ENCODE peak calls at places on chromosome 20, in four cellular contexts. One of them, this sample, is unnamed.

GRCh38 chr20:9831032-9831431 is 7.8 kb downstream of the PAK5 start:
- DNase-seq in upper lobe of left lung: no peak
- DNase-seq in astrocyte of the hippocampus: no peak
- DNase-seq in T-helper 2 cell treated with Interferon-gamma antibody and Interleukin-4, amounts not matched to agents 5 μg/mL and 100 μg/mL, for 36 hours: no peak
- DNase-seq in this sample: no peak

GRCh38 chr20:46157625-46158024 is 39.5 kb downstream of the CD40 start:
- DNase-seq in astrocyte of the hippocampus: no peak
- DNase-seq in upper lobe of left lung: no peak
- DNase-seq in T-helper 2 cell treated with Interferon-gamma antibody and Interleukin-4, amounts not matched to agents 5 μg/mL and 100 μg/mL, for 36 hours: no peak
- DNase-seq in this sample: no peak

GRCh38 chr20:728022-728944 is 40.0 kb downstream of the SLC52A3 start:
- DNase-seq in astrocyte of the hippocampus: peak
- DNase-seq in T-helper 2 cell treated with Interferon-gamma antibody and Interleukin-4, amounts not matched to agents 5 μg/mL and 100 μg/mL, for 36 hours: peak
- DNase-seq in upper lobe of left lung: peak
- DNase-seq in this sample: peak

GRCh38 chr20:63153254-63154221 is 62.4 kb downstream of the YTHDF1 start:
- DNase-seq in T-helper 2 cell treated with Interferon-gamma antibody and Interleukin-4, amounts not matched to agents 5 μg/mL and 100 μg/mL, for 36 hours: no peak
- DNase-seq in upper lobe of left lung: no peak
- DNase-seq in astrocyte of the hippocampus: no peak
- DNase-seq in this sample: no peak

GRCh38 chr20:4064118-4064962 is 49.0 kb upstream of the RNF24 start:
- DNase-seq in T-helper 2 cell treated with Interferon-gamma antibody and Interleukin-4, amounts not matched to agents 5 μg/mL and 100 μg/mL, for 36 hours: no peak
- DNase-seq in upper lobe of left lung: peak
- DNase-seq in astrocyte of the hippocampus: peak
- DNase-seq in this sample: no peak

GRCh38 chr20:57179265-57179664 is 87.2 kb downstream of the BMP7 start:
- DNase-seq in upper lobe of left lung: no peak
- DNase-seq in T-helper 2 cell treated with Interferon-gamma antibody and Interleukin-4, amounts not matched to agents 5 μg/mL and 100 μg/mL, for 36 hours: no peak
- DNase-seq in astrocyte of the hippocampus: no peak
- DNase-seq in this sample: no peak

GRCh38 chr20:58891686-58892125 is 39.2 kb downstream of the GNAS start:
- DNase-seq in upper lobe of left lung: peak
- DNase-seq in T-helper 2 cell treated with Interferon-gamma antibody and Interleukin-4, amounts not matched to agents 5 μg/mL and 100 μg/mL, for 36 hours: peak
- DNase-seq in astrocyte of the hippocampus: no peak
- DNase-seq in this sample: peak

GRCh38 chr20:58073945-58074920 is 154.2 kb downstream of the ANKRD60 start:
- DNase-seq in upper lobe of left lung: peak
- DNase-seq in T-helper 2 cell treated with Interferon-gamma antibody and Interleukin-4, amounts not matched to agents 5 μg/mL and 100 μg/mL, for 36 hours: no peak
- DNase-seq in astrocyte of the hippocampus: peak
- DNase-seq in this sample: no peak

GRCh38 chr20:23607497-23608245 is 2.0 kb upstream of the CST9 start:
- DNase-seq in astrocyte of the hippocampus: no peak
- DNase-seq in upper lobe of left lung: no peak
- DNase-seq in T-helper 2 cell treated with Interferon-gamma antibody and Interleukin-4, amounts not matched to agents 5 μg/mL and 100 μg/mL, for 36 hours: no peak
- DNase-seq in this sample: no peak

GRCh38 chr20:63243604-63244247 is 8.0 kb downstream of the BIRC7 start:
- DNase-seq in T-helper 2 cell treated with Interferon-gamma antibody and Interleukin-4, amounts not matched to agents 5 μg/mL and 100 μg/mL, for 36 hours: no peak
- DNase-seq in astrocyte of the hippocampus: no peak
- DNase-seq in upper lobe of left lung: no peak
- DNase-seq in this sample: no peak

GRCh38 chr20:20552076-20552475 is 160.4 kb downstream of the RALGAPA2 start:
- DNase-seq in upper lobe of left lung: no peak
- DNase-seq in T-helper 2 cell treated with Interferon-gamma antibody and Interleukin-4, amounts not matched to agents 5 μg/mL and 100 μg/mL, for 36 hours: no peak
- DNase-seq in astrocyte of the hippocampus: no peak
- DNase-seq in this sample: no peak

GRCh38 chr20:57432874-57433491 is 41.8 kb downstream of the RBM38 start:
- DNase-seq in T-helper 2 cell treated with Interferon-gamma antibody and Interleukin-4, amounts not matched to agents 5 μg/mL and 100 μg/mL, for 36 hours: peak
- DNase-seq in astrocyte of the hippocampus: no peak
- DNase-seq in upper lobe of left lung: peak
- DNase-seq in this sample: peak

GRCh38 chr20:32674362-32674789 is 635 bp upstream of the C20orf203 start:
- DNase-seq in upper lobe of left lung: peak
- DNase-seq in T-helper 2 cell treated with Interferon-gamma antibody and Interleukin-4, amounts not matched to agents 5 μg/mL and 100 μg/mL, for 36 hours: peak
- DNase-seq in astrocyte of the hippocampus: peak
- DNase-seq in this sample: peak

GRCh38 chr20:45911486-45912343 is at the start of gene PLTP:
- DNase-seq in astrocyte of the hippocampus: peak
- DNase-seq in upper lobe of left lung: peak
- DNase-seq in T-helper 2 cell treated with Interferon-gamma antibody and Interleukin-4, amounts not matched to agents 5 μg/mL and 100 μg/mL, for 36 hours: no peak
- DNase-seq in this sample: peak

GRCh38 chr20:61123751-61124368 is 128.2 kb upstream of the CDH4 start:
- DNase-seq in upper lobe of left lung: no peak
- DNase-seq in astrocyte of the hippocampus: no peak
- DNase-seq in T-helper 2 cell treated with Interferon-gamma antibody and Interleukin-4, amounts not matched to agents 5 μg/mL and 100 μg/mL, for 36 hours: no peak
- DNase-seq in this sample: no peak

GRCh38 chr20:57049298-57049697 is 217.1 kb downstream of the BMP7 start:
- DNase-seq in astrocyte of the hippocampus: no peak
- DNase-seq in T-helper 2 cell treated with Interferon-gamma antibody and Interleukin-4, amounts not matched to agents 5 μg/mL and 100 μg/mL, for 36 hours: no peak
- DNase-seq in upper lobe of left lung: no peak
- DNase-seq in this sample: no peak

GRCh38 chr20:59153355-59153681 is 10.3 kb upstream of the ZNF831 start:
- DNase-seq in upper lobe of left lung: peak
- DNase-seq in astrocyte of the hippocampus: no peak
- DNase-seq in T-helper 2 cell treated with Interferon-gamma antibody and Interleukin-4, amounts not matched to agents 5 μg/mL and 100 μg/mL, for 36 hours: no peak
- DNase-seq in this sample: no peak

GRCh38 chr20:1465470-1466210 is 1.0 kb downstream of the NSFL1C start:
- DNase-seq in astrocyte of the hippocampus: peak
- DNase-seq in T-helper 2 cell treated with Interferon-gamma antibody and Interleukin-4, amounts not matched to agents 5 μg/mL and 100 μg/mL, for 36 hours: no peak
- DNase-seq in upper lobe of left lung: no peak
- DNase-seq in this sample: no peak

GRCh38 chr20:54692168-54692887 is 216.9 kb downstream of the DOK5 start:
- DNase-seq in astrocyte of the hippocampus: peak
- DNase-seq in T-helper 2 cell treated with Interferon-gamma antibody and Interleukin-4, amounts not matched to agents 5 μg/mL and 100 μg/mL, for 36 hours: no peak
- DNase-seq in upper lobe of left lung: no peak
- DNase-seq in this sample: no peak

GRCh38 chr20:50136822-50137599 is 16.5 kb downstream of the PEDS1 start:
- DNase-seq in astrocyte of the hippocampus: no peak
- DNase-seq in T-helper 2 cell treated with Interferon-gamma antibody and Interleukin-4, amounts not matched to agents 5 μg/mL and 100 μg/mL, for 36 hours: no peak
- DNase-seq in upper lobe of left lung: no peak
- DNase-seq in this sample: no peak

GRCh38 chr20:61499859-61500258 is 247.8 kb downstream of the CDH4 start:
- DNase-seq in astrocyte of the hippocampus: peak
- DNase-seq in T-helper 2 cell treated with Interferon-gamma antibody and Interleukin-4, amounts not matched to agents 5 μg/mL and 100 μg/mL, for 36 hours: no peak
- DNase-seq in upper lobe of left lung: no peak
- DNase-seq in this sample: no peak

GRCh38 chr20:9966966-9967365 is 67.8 kb upstream of the ANKEF1 start:
- DNase-seq in upper lobe of left lung: no peak
- DNase-seq in T-helper 2 cell treated with Interferon-gamma antibody and Interleukin-4, amounts not matched to agents 5 μg/mL and 100 μg/mL, for 36 hours: no peak
- DNase-seq in astrocyte of the hippocampus: no peak
- DNase-seq in this sample: no peak

GRCh38 chr20:17281478-17281877 is 54.6 kb downstream of the PCSK2 start:
- DNase-seq in T-helper 2 cell treated with Interferon-gamma antibody and Interleukin-4, amounts not matched to agents 5 μg/mL and 100 μg/mL, for 36 hours: no peak
- DNase-seq in astrocyte of the hippocampus: peak
- DNase-seq in upper lobe of left lung: peak
- DNase-seq in this sample: peak

GRCh38 chr20:63497946-63498935 is 642 bp downstream of the EEF1A2 start:
- DNase-seq in upper lobe of left lung: peak
- DNase-seq in T-helper 2 cell treated with Interferon-gamma antibody and Interleukin-4, amounts not matched to agents 5 μg/mL and 100 μg/mL, for 36 hours: no peak
- DNase-seq in astrocyte of the hippocampus: peak
- DNase-seq in this sample: no peak

GRCh38 chr20:22374678-22375590 is 209.4 kb downstream of the FOXA2 start:
- DNase-seq in T-helper 2 cell treated with Interferon-gamma antibody and Interleukin-4, amounts not matched to agents 5 μg/mL and 100 μg/mL, for 36 hours: no peak
- DNase-seq in upper lobe of left lung: no peak
- DNase-seq in astrocyte of the hippocampus: no peak
- DNase-seq in this sample: no peak

GRCh38 chr20:57440678-57441509 is 49.7 kb downstream of the RBM38 start:
- DNase-seq in astrocyte of the hippocampus: peak
- DNase-seq in upper lobe of left lung: peak
- DNase-seq in T-helper 2 cell treated with Interferon-gamma antibody and Interleukin-4, amounts not matched to agents 5 μg/mL and 100 μg/mL, for 36 hours: no peak
- DNase-seq in this sample: no peak